ENCODE peak calls at places on chromosome 1, in five cellular contexts. W is Jurkat, Clone E6-1; A is endodermal cell; V is T-helper 22 cell; T is amniotic epithelial cell. N is an unnamed sample.
A peak's percentile ranks its signal among the peaks of the same experiment; 100 is the strongest.

GRCh38 chr1:227942716-227943261 is 4.9 kb downstream of the WNT9A start:
- DNase-seq in A (no peak), V (no peak), T (no peak), W (no peak), N (peak; percentile 12)

GRCh38 chr1:86537928-86538695 is 8.8 kb upstream of the CLCA4 start:
- DNase-seq in A (no peak), T (no peak), W (no peak), V (no peak), N (no peak)

GRCh38 chr1:58597991-58598390 is 20.9 kb upstream of the TACSTD2 start:
- DNase-seq in A (no peak), W (peak; percentile 16), V (no peak), T (no peak), N (no peak)

GRCh38 chr1:154749078-154749760 is 120.9 kb downstream of the KCNN3 start:
- DNase-seq in V (no peak), A (peak; percentile 64), T (no peak), W (peak; percentile 42), N (peak; percentile 54)

GRCh38 chr1:22925111-22925510 is 47.6 kb downstream of the LACTBL1 start:
- DNase-seq in A (peak; percentile 18), V (no peak), T (no peak), W (no peak), N (no peak)

GRCh38 chr1:23742670-23743286 is 493 bp upstream of the ELOA start:
- DNase-seq in W (no peak), V (no peak), A (peak; percentile 89), T (peak; percentile 34), N (no peak)

GRCh38 chr1:28718601-28719331 is 18.0 kb upstream of the YTHDF2 start:
- DNase-seq in T (peak; percentile 64), W (no peak), V (no peak), A (peak; percentile 50), N (no peak)

GRCh38 chr1:173017792-173018191 is 32.9 kb downstream of the TNFSF18 start:
- DNase-seq in V (no peak), A (no peak), W (no peak), T (no peak), N (no peak)

GRCh38 chr1:211356723-211357418 is 30.2 kb downstream of the TRAF5 start:
- DNase-seq in V (no peak), W (no peak), T (peak; percentile 66), A (no peak), N (no peak)

GRCh38 chr1:145824499-145824842 is 471 bp downstream of the POLR3C start:
- DNase-seq in W (no peak), V (no peak), T (no peak), A (no peak), N (no peak)

GRCh38 chr1:52294580-52294979 is 71.4 kb downstream of the CC2D1B start:
- DNase-seq in W (no peak), A (no peak), T (peak; percentile 21), V (no peak), N (no peak)

GRCh38 chr1:99264201-99265021 is at the start of gene PLPPR4:
- DNase-seq in W (no peak), T (no peak), A (peak; percentile 90), V (no peak), N (peak; percentile 13)

GRCh38 chr1:159937014-159937750 is 8.2 kb downstream of the IGSF9 start:
- DNase-seq in T (no peak), W (no peak), V (no peak), A (no peak), N (no peak)

GRCh38 chr1:160608514-160608913 is 29.2 kb upstream of the CD84 start:
- DNase-seq in T (no peak), A (no peak), V (no peak), W (no peak), N (no peak)

GRCh38 chr1:168488153-168488552 is 55.6 kb downstream of the XCL2 start:
- DNase-seq in T (peak; percentile 57), W (no peak), V (no peak), A (no peak), N (peak; percentile 56)

GRCh38 chr1:18112611-18113010 is 5.0 kb downstream of the IGSF21 start:
- DNase-seq in T (no peak), V (no peak), A (no peak), W (no peak), N (no peak)

GRCh38 chr1:20682571-20683236 is 21.5 kb upstream of the DDOST start:
- DNase-seq in A (no peak), V (no peak), W (no peak), T (no peak), N (no peak)

GRCh38 chr1:183892351-183892793 is 87.5 kb downstream of the RGL1 start:
- DNase-seq in V (no peak), T (peak; percentile 86), W (no peak), A (no peak), N (no peak)

N was measured in uterus.